ENCODE peak calls at places on chromosomes 16 and 17, in nine cellular contexts. M, K, B, Q, A, E, N, I and C are unnamed samples.

GRCh38 chr17:50465635-50466034 is 3.0 kb downstream of the CHAD start:
- DNase-seq in M (no peak), K (no peak), B (no peak), Q (peak), A (no peak), E (no peak), N (no peak), I (no peak), C (no peak)

GRCh38 chr16:47779201-47780016 is 318.3 kb downstream of the PHKB start:
- DNase-seq in M (no peak), K (peak), B (no peak), Q (no peak), A (no peak), E (no peak), N (peak), I (no peak), C (no peak)

GRCh38 chr17:57902800-57903759 is 52.1 kb downstream of the CUEDC1 start:
- DNase-seq in M (peak), K (peak), B (peak), Q (no peak), A (no peak), E (peak), N (peak), I (peak), C (peak)

GRCh38 chr17:50421308-50422031 is 4.5 kb upstream of the ACSF2 start:
- DNase-seq in M (no peak), K (no peak), B (no peak), Q (no peak), A (no peak), E (peak), N (peak), I (no peak), C (no peak)

GRCh38 chr17:63140255-63140654 is 174.2 kb downstream of the TANC2 start:
- DNase-seq in M (no peak), K (no peak), B (no peak), Q (no peak), A (no peak), E (peak), N (peak), I (no peak), C (no peak)

GRCh38 chr16:86048221-86048620 is 149.3 kb downstream of the IRF8 start:
- DNase-seq in M (peak), K (no peak), B (no peak), Q (peak), A (no peak), E (no peak), N (no peak), I (no peak), C (no peak)

GRCh38 chr17:2049333-2050245 is 5.3 kb upstream of the HIC1 start:
- DNase-seq in M (peak), K (peak), B (peak), Q (peak), A (peak), E (peak), N (peak), I (no peak), C (no peak)

GRCh38 chr17:27566673-27567562 is 64.1 kb upstream of the LGALS9 start:
- DNase-seq in M (no peak), K (no peak), B (no peak), Q (no peak), A (no peak), E (no peak), N (peak), I (no peak), C (no peak)

GRCh38 chr17:30292490-30292858 is 730 bp upstream of the BLMH start:
- DNase-seq in M (no peak), K (no peak), B (no peak), Q (no peak), A (no peak), E (no peak), N (no peak), I (no peak), C (peak)

GRCh38 chr17:17626840-17627239 is 35.3 kb upstream of the PEMT start:
- DNase-seq in M (no peak), K (no peak), B (no peak), Q (peak), A (no peak), E (no peak), N (no peak), I (no peak), C (no peak)

GRCh38 chr16:72198021-72198420 is 26.1 kb upstream of the PMFBP1 start:
- DNase-seq in M (peak), K (peak), B (no peak), Q (no peak), A (no peak), E (peak), N (peak), I (no peak), C (peak)

GRCh38 chr17:57783338-57783742 is 38.2 kb upstream of the CCDC182 start:
- DNase-seq in M (peak), K (peak), B (peak), Q (peak), A (peak), E (peak), N (peak), I (no peak), C (no peak)

GRCh38 chr16:88194397-88195020 is 188.2 kb upstream of the ZNF469 start:
- DNase-seq in M (no peak), K (peak), B (no peak), Q (peak), A (no peak), E (peak), N (peak), I (no peak), C (no peak)

GRCh38 chr16:15523092-15523541 is 88.7 kb downstream of the BMERB1 start:
- DNase-seq in M (peak), K (no peak), B (peak), Q (no peak), A (no peak), E (peak), N (no peak), I (no peak), C (no peak)

GRCh38 chr17:41265078-41265477 is at the start of gene KRTAP9-6:
- DNase-seq in M (no peak), K (no peak), B (no peak), Q (no peak), A (no peak), E (no peak), N (no peak), I (no peak), C (no peak)

GRCh38 chr17:64001763-64002529 is 3.8 kb downstream of the PRR29 start:
- DNase-seq in M (peak), K (no peak), B (no peak), Q (peak), A (no peak), E (no peak), N (no peak), I (no peak), C (no peak)

GRCh38 chr17:66805567-66805966 is 29.4 kb upstream of the CACNG5 start:
- DNase-seq in M (no peak), K (no peak), B (no peak), Q (no peak), A (no peak), E (peak), N (no peak), I (no peak), C (no peak)

GRCh38 chr16:29808219-29808900 is 2.0 kb downstream of the MAZ start:
- DNase-seq in M (no peak), K (peak), B (no peak), Q (no peak), A (no peak), E (no peak), N (no peak), I (no peak), C (no peak)

GRCh38 chr17:35789044-35789443 is 6.4 kb downstream of the MMP28 start:
- DNase-seq in M (no peak), K (no peak), B (no peak), Q (no peak), A (no peak), E (no peak), N (peak), I (no peak), C (no peak)

GRCh38 chr17:39194089-39194984 is 3.1 kb downstream of the CACNB1 start:
- DNase-seq in M (peak), K (no peak), B (no peak), Q (peak), A (peak), E (peak), N (peak), I (no peak), C (no peak)

GRCh38 chr17:81302861-81303326 is 7.8 kb upstream of the SLC38A10 start:
- DNase-seq in M (no peak), K (no peak), B (no peak), Q (no peak), A (no peak), E (no peak), N (peak), I (no peak), C (no peak)

GRCh38 chr17:81299846-81300585 is 4.9 kb upstream of the SLC38A10 start:
- DNase-seq in M (no peak), K (no peak), B (no peak), Q (no peak), A (no peak), E (no peak), N (no peak), I (no peak), C (no peak)

GRCh38 chr17:81300586-81301155 is 5.6 kb upstream of the SLC38A10 start:
- DNase-seq in M (no peak), K (no peak), B (no peak), Q (no peak), A (no peak), E (no peak), N (no peak), I (no peak), C (no peak)

GRCh38 chr17:81302324-81302723 is 7.2 kb upstream of the SLC38A10 start:
- DNase-seq in M (no peak), K (no peak), B (no peak), Q (no peak), A (no peak), E (no peak), N (no peak), I (no peak), C (no peak)

GRCh38 chr17:81301195-81302144 is 6.4 kb upstream of the SLC38A10 start:
- DNase-seq in M (no peak), K (no peak), B (no peak), Q (no peak), A (no peak), E (no peak), N (peak), I (no peak), C (no peak)
- H3K4me3 ChIP-seq in M (no peak), K (no peak), B (no peak), Q (no peak), A (no peak), E (no peak), N (no peak), I (peak), C (no peak)

GRCh38 chr16:68005786-68006286 is 6.6 kb upstream of the DPEP2 start:
- DNase-seq in M (peak), K (no peak), B (peak), Q (peak), A (no peak), E (peak), N (no peak), I (peak), C (no peak)

GRCh38 chr16:68000450-68000849 is 1.2 kb upstream of the DPEP2 start:
- DNase-seq in M (no peak), K (no peak), B (peak), Q (peak), A (no peak), E (no peak), N (no peak), I (no peak), C (no peak)

GRCh38 chr16:67995423-67995822 is 3.9 kb downstream of the DPEP2 start:
- DNase-seq in M (no peak), K (no peak), B (no peak), Q (no peak), A (no peak), E (no peak), N (no peak), I (no peak), C (no peak)

GRCh38 chr16:68003031-68003430 is 3.7 kb upstream of the DPEP2 start:
- DNase-seq in M (no peak), K (no peak), B (no peak), Q (no peak), A (no peak), E (no peak), N (peak), I (no peak), C (no peak)

DNA sequence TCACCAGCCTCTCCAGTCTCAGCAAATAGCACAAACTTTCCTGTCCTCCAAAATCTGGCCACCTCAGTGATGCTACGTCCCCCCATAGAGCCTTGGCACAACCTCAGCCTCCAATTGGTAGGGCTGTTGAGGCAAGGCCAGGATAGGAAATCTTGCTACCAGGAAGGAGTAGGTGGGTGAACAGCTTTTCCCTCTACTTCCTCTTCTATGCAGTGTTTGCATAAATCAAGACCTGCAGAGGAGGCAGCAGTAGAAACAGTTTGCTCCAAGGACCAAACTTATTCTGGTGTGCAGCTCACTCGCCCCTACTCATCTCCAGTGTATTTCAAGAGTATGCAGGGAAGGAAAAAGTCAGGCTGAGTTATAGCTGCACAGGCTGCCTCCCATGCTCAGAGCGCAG is 740 bp upstream of the DPEP2 start:
- DNase-seq in M (no peak), K (no peak), B (no peak), Q (no peak), A (no peak), E (no peak), N (no peak), I (no peak), C (no peak)
- H3K4me3 ChIP-seq in M (no peak), K (no peak), B (no peak), Q (no peak), A (no peak), E (no peak), N (no peak), I (no peak), C (no peak)

GRCh38 chr16:31471875-31472558 is at the start of gene TGFB1I1:
- DNase-seq in M (peak), K (peak), B (no peak), Q (peak), A (peak), E (no peak), N (peak), I (no peak), C (no peak)
- H3K4me3 ChIP-seq in M (peak), K (peak), B (peak), Q (peak), A (peak), E (no peak), N (peak), I (peak), C (peak)

GRCh38 chr17:9052921-9053320 is 31.6 kb downstream of the NTN1 start:
- DNase-seq in M (no peak), K (no peak), B (no peak), Q (no peak), A (no peak), E (no peak), N (no peak), I (no peak), C (no peak)

GRCh38 chr17:9053406-9053805 is 32.1 kb downstream of the NTN1 start:
- DNase-seq in M (no peak), K (no peak), B (no peak), Q (no peak), A (no peak), E (no peak), N (no peak), I (no peak), C (no peak)

GRCh38 chr17:9054146-9054545 is 32.8 kb downstream of the NTN1 start:
- DNase-seq in M (no peak), K (no peak), B (no peak), Q (peak), A (no peak), E (no peak), N (no peak), I (no peak), C (no peak)

GRCh38 chr17:9051561-9051960 is 30.3 kb downstream of the NTN1 start:
- DNase-seq in M (no peak), K (no peak), B (no peak), Q (no peak), A (no peak), E (no peak), N (no peak), I (no peak), C (no peak)

GRCh38 chr17:9050801-9051401 is 29.6 kb downstream of the NTN1 start:
- DNase-seq in M (no peak), K (no peak), B (no peak), Q (peak), A (no peak), E (no peak), N (no peak), I (no peak), C (no peak)
- H3K4me3 ChIP-seq in M (no peak), K (no peak), B (no peak), Q (no peak), A (no peak), E (no peak), N (no peak), I (no peak), C (no peak)

GRCh38 chr17:43213545-43213944 is 1.9 kb downstream of the TMEM106A start:
- DNase-seq in M (no peak), K (no peak), B (no peak), Q (no peak), A (no peak), E (no peak), N (peak), I (no peak), C (no peak)
- H3K4me3 ChIP-seq in M (no peak), K (no peak), B (no peak), Q (no peak), A (no peak), E (no peak), N (no peak), I (no peak), C (no peak)